ENCODE peak calls at places on chromosome X, in six cellular contexts. V, J, A, H, M and T are unnamed samples.

GRCh38 chrX:40245411-40246140 is 147.8 kb upstream of the BCOR start:
- DNase-seq in J (no peak), M (no peak), H (no peak), V (no peak), A (no peak), T (peak; percentile 41)

GRCh38 chrX:76183289-76184057 is 10.6 kb downstream of the PBDC1 start:
- DNase-seq in J (no peak), H (no peak), M (no peak), A (no peak), V (no peak), T (no peak)

GRCh38 chrX:74180716-74181115 is 123.3 kb upstream of the ZCCHC13 start:
- DNase-seq in V (no peak), J (no peak), H (no peak), M (no peak), A (no peak), T (no peak)

GRCh38 chrX:30275498-30275897 is 28.6 kb downstream of the MAGEB1 start:
- DNase-seq in A (no peak), H (no peak), J (peak; percentile 55), M (no peak), V (no peak), T (no peak)

GRCh38 chrX:23372220-23372902 is 37.7 kb downstream of the PTCHD1 start:
- DNase-seq in H (peak; percentile 37), A (no peak), J (no peak), M (no peak), V (no peak), T (no peak)

GRCh38 chrX:40479777-40480318 is 100.9 kb upstream of the ATP6AP2 start:
- DNase-seq in J (no peak), H (no peak), V (no peak), M (no peak), A (no peak), T (no peak)

GRCh38 chrX:3699841-3700381 is 13.5 kb downstream of the PRKX start:
- DNase-seq in M (no peak), J (no peak), V (no peak), A (no peak), H (no peak), T (no peak)

GRCh38 chrX:48966796-48967579 is 4.7 kb downstream of the KCND1 start:
- DNase-seq in J (no peak), H (no peak), V (no peak), M (no peak), A (no peak), T (no peak)

GRCh38 chrX:46461653-46462191 is 83.5 kb downstream of the ZNF674 start:
- DNase-seq in V (no peak), H (no peak), M (no peak), J (no peak), A (no peak), T (no peak)

GRCh38 chrX:17635231-17635630 is 102.1 kb upstream of the SCML1 start:
- DNase-seq in J (peak; percentile 37), M (no peak), V (peak; percentile 27), A (peak; percentile 5), H (peak; percentile 34), T (no peak)

GRCh38 chrX:57286507-57287251 is at the start of gene FAAH2:
- DNase-seq in H (peak; percentile 88), V (peak; percentile 79), A (peak; percentile 86), M (peak; percentile 73), J (peak; percentile 30), T (no peak)

GRCh38 chrX:77431227-77431626 is 16.0 kb upstream of the FGF16 start:
- DNase-seq in H (no peak), V (no peak), J (no peak), A (no peak), M (no peak), T (no peak)

GRCh38 chrX:109393859-109394258 is 88.0 kb downstream of the GUCY2F start:
- DNase-seq in M (no peak), V (no peak), J (peak; percentile 2), H (no peak), A (no peak), T (no peak)

GRCh38 chrX:41603591-41603990 is 85.2 kb upstream of the GPR34 start:
- DNase-seq in A (no peak), J (no peak), H (no peak), V (no peak), M (no peak), T (no peak)

GRCh38 chrX:15943393-15943792 is 88.8 kb upstream of the AP1S2 start:
- DNase-seq in V (no peak), H (no peak), J (no peak), M (no peak), A (no peak), T (no peak)

GRCh38 chrX:69293776-69294601 is 128.7 kb upstream of the PJA1 start:
- DNase-seq in J (no peak), H (no peak), M (no peak), A (no peak), V (no peak), T (no peak)

GRCh38 chrX:1521459-1521956 is 15.5 kb downstream of the P2RY8 start:
- DNase-seq in H (no peak), M (no peak), A (no peak), V (peak; percentile 71), J (peak; percentile 35), T (no peak)
- TF ChIP-seq POLR2A in H (no peak), M (no peak), A (no peak), V (no peak), J (no peak), T (no peak)

DNA sequence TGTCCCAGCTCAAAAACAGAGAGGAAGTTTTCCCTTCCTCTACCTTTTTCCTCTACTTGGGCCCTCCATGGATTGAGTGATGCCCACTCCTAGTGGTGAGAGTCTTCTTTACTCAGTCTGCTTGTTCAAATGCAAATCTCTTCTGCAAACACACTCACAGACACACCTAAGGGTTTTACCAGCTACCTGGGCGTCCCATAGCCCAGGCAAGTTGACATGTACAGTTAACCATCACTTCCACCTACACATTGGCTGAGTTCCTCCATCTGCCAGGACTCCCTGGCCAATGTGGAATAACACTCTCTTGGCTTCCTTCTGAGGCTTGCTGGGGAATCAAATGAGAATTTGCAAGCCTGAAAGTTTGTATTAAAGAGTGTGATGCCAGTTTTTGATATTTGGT is 45.7 kb upstream of the DHRSX start:
- DNase-seq in J (no peak), H (no peak), V (no peak), A (no peak), M (no peak), T (no peak)
- H3K27ac ChIP-seq in J (no peak overlapping the region), H (no peak overlapping the region), V (no peak overlapping the region), A (no peak overlapping the region), M (no peak overlapping the region), T (no peak overlapping the region)

GRCh38 chrX:107674480-107675364 is 46.4 kb downstream of the PRPS1 start:
- DNase-seq in A (peak; percentile 61), H (peak; percentile 49), M (peak; percentile 81), V (peak; percentile 69), J (no peak), T (peak; percentile 66)
- TF ChIP-seq POLR2A in A (no peak), H (no peak), M (no peak), V (peak; percentile 33), J (no peak), T (no peak)

DNA sequence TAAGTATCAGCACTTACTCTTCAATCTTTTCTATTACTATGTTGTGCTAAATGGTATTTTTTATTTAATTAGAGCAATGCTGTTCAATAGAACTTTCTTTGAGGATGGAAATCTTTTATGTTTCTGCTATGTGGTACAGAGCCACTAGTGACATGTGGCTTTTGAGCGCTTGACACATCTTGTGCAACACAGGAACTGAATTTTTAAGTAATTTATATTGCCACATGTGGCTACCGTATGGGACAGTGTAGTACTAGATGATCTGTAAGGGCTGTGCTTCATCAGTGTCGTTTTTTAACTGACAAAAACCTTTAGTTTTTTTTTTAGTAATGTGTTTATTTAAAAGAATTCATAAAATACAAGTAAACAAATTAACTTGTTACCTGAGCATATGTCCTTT is 22.4 kb downstream of the HPRT1 start:
- DNase-seq in V (no peak), M (no peak), H (no peak), J (no peak), A (no peak), T (no peak)
- H3K27ac ChIP-seq in V (no peak overlapping the region), M (no peak overlapping the region), H (no peak overlapping the region), J (no peak overlapping the region), A (no peak overlapping the region), T (no peak overlapping the region)

GRCh38 chrX:64395568-64395929 is 297 bp upstream of the MTMR8 start:
- DNase-seq in J (no peak), V (no peak), M (no peak), H (no peak), A (no peak), T (no peak)

GRCh38 chrX:64394874-64395567 is at the start of gene MTMR8:
- DNase-seq in M (peak; percentile 59), V (peak; percentile 83), J (peak; percentile 73), H (peak; percentile 87), A (peak; percentile 76), T (peak; percentile 67)

GRCh38 chrX:64394059-64394873 is 986 bp downstream of the MTMR8 start:
- DNase-seq in J (no peak), A (no peak), M (no peak), V (no peak), H (no peak), T (no peak)

GRCh38 chrX:64398088-64398487 is 2.8 kb upstream of the MTMR8 start:
- DNase-seq in A (no peak), V (no peak), J (no peak), M (no peak), H (no peak), T (no peak)
- TF ChIP-seq POLR2A in A (no peak), V (no peak), J (no peak), M (no peak), H (no peak), T (no peak)

GRCh38 chrX:153580700-153581386 is 18.1 kb downstream of the CCNQ start:
- DNase-seq in V (no peak), M (no peak), A (no peak), H (no peak), J (peak; percentile 14), T (no peak)

GRCh38 chrX:153576239-153576870 is 22.6 kb downstream of the CCNQ start:
- DNase-seq in M (no peak), H (no peak), J (no peak), V (no peak), A (no peak), T (no peak)

GRCh38 chrX:153578200-153578835 is 20.6 kb downstream of the CCNQ start:
- DNase-seq in A (no peak), V (no peak), J (no peak), H (no peak), M (no peak), T (no peak)

GRCh38 chrX:153573999-153574398 is 24.9 kb downstream of the CCNQ start:
- DNase-seq in H (no peak), A (no peak), V (no peak), J (peak; percentile 27), M (no peak), T (no peak)

DNA sequence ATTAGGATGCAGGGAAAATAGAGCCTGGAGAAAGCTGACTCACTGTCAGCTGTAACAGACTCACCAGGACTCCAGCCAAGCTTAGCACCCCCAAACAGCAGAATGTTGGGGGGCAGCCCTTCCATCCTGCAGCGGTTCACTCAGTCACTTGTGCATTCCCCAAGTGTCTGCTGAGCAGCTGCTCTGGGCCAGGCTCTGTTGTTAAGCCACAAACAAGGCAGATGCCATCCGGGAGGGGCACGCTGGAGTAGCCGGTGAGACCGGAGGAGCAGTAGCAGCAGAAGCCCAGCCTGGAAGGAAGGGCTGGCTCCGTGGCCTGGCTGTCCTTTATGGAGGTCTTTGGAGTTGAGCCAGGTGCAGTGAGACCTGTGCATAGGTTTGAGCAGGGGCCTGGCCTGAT is 22.0 kb downstream of the CCNQ start:
- DNase-seq in H (no peak), V (no peak), A (no peak), M (no peak), J (no peak), T (no peak)
- H3K27ac ChIP-seq in H (no peak overlapping the region), V (no peak overlapping the region), A (no peak overlapping the region), M (no peak overlapping the region), J (no peak overlapping the region), T (no peak overlapping the region)